ENCODE peak calls at places on chromosomes 2 and 18, in nine cellular contexts. L, G, C, M, P, K, A, R and X are unnamed samples. For H3K9me3, the result is how much of the 10 kb centered on the place peaks cover.

GRCh38 chr2:241226723-241227634 is 38.5 kb downstream of the ANO7 start:
- DNase-seq in K (no peak), C (no peak), G (no peak), L (peak), R (no peak), A (no peak), P (no peak), M (no peak), X (no peak)

GRCh38 chr2:16406497-16406896 is 259.1 kb downstream of the CYRIA start:
- DNase-seq in R (no peak), L (no peak), K (no peak), M (no peak), C (no peak), G (no peak), A (no peak), P (no peak), X (no peak)

GRCh38 chr2:4219571-4219970 is 516.2 kb downstream of the DCDC2C start:
- DNase-seq in M (no peak), R (no peak), P (no peak), G (no peak), K (no peak), A (no peak), L (no peak), C (no peak), X (no peak)

GRCh38 chr2:213225866-213226265 is 58.4 kb upstream of the SPAG16 start:
- DNase-seq in L (no peak), K (no peak), A (no peak), P (no peak), G (no peak), C (no peak), R (no peak), M (no peak), X (no peak)

GRCh38 chr2:233409286-233409991 is 55.1 kb downstream of the DGKD start:
- DNase-seq in A (peak), P (no peak), C (peak), K (no peak), L (no peak), M (no peak), R (no peak), G (no peak), X (no peak)

GRCh38 chr18:44884446-44884845 is 203.8 kb downstream of the SETBP1 start:
- DNase-seq in P (no peak), M (no peak), L (no peak), A (no peak), C (no peak), R (no peak), K (no peak), G (no peak), X (no peak)

GRCh38 chr2:5932556-5933469 is 240.6 kb downstream of the SOX11 start:
- DNase-seq in P (peak), M (peak), C (no peak), R (no peak), L (no peak), K (no peak), A (no peak), G (peak), X (no peak)

GRCh38 chr2:54708584-54709340 is 14.7 kb upstream of the EML6 start:
- DNase-seq in L (peak), A (no peak), G (peak), R (peak), K (no peak), M (peak), C (no peak), P (peak), X (no peak)

GRCh38 chr2:162029287-162029901 is 44.6 kb downstream of the DPP4 start:
- DNase-seq in C (no peak), P (no peak), M (peak), L (peak), G (no peak), K (no peak), A (no peak), R (no peak), X (peak)

GRCh38 chr2:37764739-37765138 is 93.3 kb upstream of the CDC42EP3 start:
- DNase-seq in L (no peak), C (no peak), R (no peak), K (no peak), A (no peak), G (no peak), M (no peak), P (no peak), X (no peak)

GRCh38 chr2:118847447-118848172 is at the start of gene EN1:
- DNase-seq in G (no peak), L (peak), P (no peak), R (no peak), C (no peak), M (no peak), K (no peak), A (peak), X (no peak)

GRCh38 chr2:41027095-41027494 is 575.2 kb upstream of the SLC8A1 start:
- DNase-seq in G (no peak), P (no peak), A (no peak), M (no peak), K (no peak), L (no peak), R (no peak), C (no peak), X (no peak)

GRCh38 chr2:203532957-203533695 is 2.0 kb downstream of the RAPH1 start:
- DNase-seq in L (no peak), P (no peak), C (no peak), K (no peak), G (no peak), A (peak), R (no peak), M (no peak), X (no peak)
- H3K4me3 ChIP-seq in L (peak), P (peak), C (no peak), K (peak), G (peak), A (peak), R (peak), M (peak), X (peak)

GRCh38 chr18:58578835-58579560 is 49.9 kb downstream of the ALPK2 start:
- DNase-seq in G (no peak), K (no peak), L (no peak), P (no peak), A (peak), C (no peak), R (no peak), M (no peak), X (no peak)
- H3K27ac ChIP-seq in G (no peak), K (no peak), L (peak), P (no peak), A (peak), C (no peak), R (no peak), M (peak), X (no peak)

DNA sequence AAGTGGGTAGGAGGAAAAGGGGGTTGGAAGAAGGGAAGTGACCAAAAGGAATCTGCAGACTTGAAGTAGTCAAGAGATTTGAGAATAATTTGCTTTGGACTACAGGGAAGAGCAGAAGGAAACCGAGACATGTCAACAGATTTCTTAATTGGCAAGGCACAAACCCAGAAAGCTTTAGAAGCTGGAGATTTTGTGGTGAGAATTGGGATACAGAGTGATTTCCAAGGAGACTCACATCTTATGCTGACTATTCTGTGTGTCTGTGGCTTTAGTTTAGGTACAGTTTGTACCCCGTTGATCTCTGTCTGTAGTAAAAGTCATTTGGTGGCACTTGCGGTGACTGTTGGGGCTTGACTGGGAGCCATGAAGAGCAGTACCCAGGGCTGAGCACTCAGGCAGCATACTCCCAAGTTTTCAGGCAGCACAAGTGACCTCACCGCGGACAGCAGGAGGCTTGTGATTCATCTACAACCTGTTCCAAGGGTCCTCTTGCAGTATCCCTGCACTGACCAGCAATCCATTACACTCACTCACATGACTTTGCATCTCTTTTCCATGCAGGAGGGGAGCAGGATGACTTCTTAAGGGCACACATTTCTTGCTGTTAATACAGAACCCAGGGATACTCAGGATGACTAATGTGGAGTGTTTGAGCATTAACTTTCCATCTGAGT is 97.1 kb upstream of the TNP1 start:
- DNase-seq in A (no peak), C (no peak), M (no peak), R (no peak), G (no peak), L (no peak), P (no peak), K (no peak), X (no peak)
- H3K9me3 ChIP-seq in A (under half), C (under half), M (under half), R (under half), G (under half), L (under half), P (under half), K (under half), X (under half)

DNA sequence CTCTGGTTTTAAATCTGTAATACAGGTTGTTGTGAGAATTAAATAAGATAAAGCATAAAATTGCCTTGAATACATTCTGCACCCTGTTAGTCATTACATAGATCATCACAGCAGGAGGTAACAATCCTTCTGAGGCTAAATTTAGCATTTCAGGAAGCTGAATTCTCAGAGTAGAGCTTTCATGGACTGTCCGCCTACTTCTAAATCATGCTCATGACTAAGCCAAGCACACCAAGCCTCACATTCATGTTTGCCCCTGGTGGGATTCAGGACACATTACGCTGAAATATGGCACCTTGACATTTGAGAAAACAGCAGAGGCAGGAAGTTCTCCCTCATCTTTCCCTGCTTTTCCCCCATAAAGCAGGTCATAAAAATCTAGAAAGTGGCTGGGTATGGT is 16.6 kb upstream of the PIK3C3 start:
- DNase-seq in C (no peak), P (no peak), G (no peak), K (no peak), L (no peak), A (peak), M (no peak), R (no peak), X (no peak)
- H3K4me3 ChIP-seq in C (no peak), P (no peak), G (no peak), K (no peak), L (no peak), A (no peak), M (no peak), R (no peak), X (no peak)

GRCh38 chr2:33136570-33136969 is 189.8 kb downstream of the LTBP1 start:
- DNase-seq in M (no peak), G (no peak), P (no peak), A (no peak), R (no peak), L (no peak), K (no peak), C (no peak), X (no peak)
- H3K27ac ChIP-seq in M (peak), G (peak), P (no peak), A (no peak), R (no peak), L (peak), K (no peak), C (no peak), X (peak)

DNA sequence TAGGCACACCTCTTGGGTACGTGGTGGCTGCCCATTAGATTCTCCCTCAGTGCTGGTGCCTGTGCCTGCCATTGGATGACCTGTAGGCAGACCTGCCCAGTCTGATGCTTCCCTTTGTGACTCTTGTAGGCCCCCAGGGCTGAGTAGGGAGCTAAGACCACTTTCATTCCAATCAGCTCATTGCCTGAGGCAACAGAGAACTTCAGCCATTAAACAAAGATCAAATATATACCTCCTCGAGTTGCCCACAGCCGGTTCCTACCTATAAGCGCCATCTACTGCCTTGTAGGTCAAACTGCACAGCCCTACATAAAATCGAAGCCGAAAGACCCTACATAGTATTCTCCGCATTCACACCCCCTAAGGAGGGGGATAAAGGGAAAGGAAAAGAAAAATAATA is 184.6 kb downstream of the ETAA1 start:
- DNase-seq in K (no peak), R (no peak), P (no peak), C (no peak), G (no peak), A (no peak), L (no peak), M (no peak), X (no peak)
- H3K9me3 ChIP-seq in K (under half), R (under half), P (under half), C (under half), G (under half), A (half or more), L (under half), M (half or more), X (under half)

DNA sequence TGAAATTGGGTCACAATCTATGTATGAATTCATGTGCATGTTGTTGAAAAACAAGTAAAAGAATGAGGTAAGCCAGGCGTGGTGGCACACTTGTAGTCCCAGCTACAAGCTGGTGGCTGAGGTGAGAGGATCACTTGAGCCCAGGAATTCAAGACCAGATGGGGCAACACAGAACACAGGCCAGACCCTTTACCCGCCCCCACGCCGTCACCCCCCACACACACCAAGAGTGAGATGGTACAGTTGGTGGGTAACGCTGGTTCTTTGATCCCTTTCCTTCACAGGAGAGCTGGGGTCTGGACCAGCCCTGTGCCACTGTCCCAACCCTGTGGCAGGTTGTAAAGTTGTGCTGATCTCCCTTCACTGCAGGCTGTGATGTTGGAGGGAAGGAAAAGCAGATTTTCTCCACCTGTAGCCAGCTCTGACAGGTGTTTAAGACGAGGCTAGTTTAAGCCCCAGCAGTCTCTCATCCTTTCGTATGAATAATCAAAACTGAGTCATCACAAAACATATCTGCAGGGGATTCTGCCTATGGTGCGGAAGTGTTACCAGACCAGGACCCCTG is 13.6 kb downstream of the B3GNT2 start:
- DNase-seq in M (no peak), G (no peak), P (no peak), R (no peak), L (no peak), K (no peak), A (no peak), C (no peak), X (no peak)
- H3K4me3 ChIP-seq in M (no peak), G (no peak), P (no peak), R (no peak), L (no peak), K (no peak), A (no peak), C (no peak), X (no peak)

GRCh38 chr18:12441475-12442035 is 33.8 kb downstream of the PRELID3A start:
- DNase-seq in K (no peak), C (no peak), L (no peak), R (no peak), G (no peak), A (no peak), P (no peak), M (no peak), X (no peak)
- H3K27ac ChIP-seq in K (no peak), C (no peak), L (no peak), R (no peak), G (no peak), A (no peak), P (no peak), M (no peak), X (no peak)

GRCh38 chr2:208673631-208674030 is 267.0 kb downstream of the PTH2R start:
- DNase-seq in K (no peak), G (no peak), L (no peak), R (no peak), P (no peak), C (no peak), A (no peak), M (no peak), X (no peak)
- H3K9me3 ChIP-seq in K (under half), G (under half), L (under half), R (under half), P (under half), C (under half), A (under half), M (under half), X (under half)

DNA sequence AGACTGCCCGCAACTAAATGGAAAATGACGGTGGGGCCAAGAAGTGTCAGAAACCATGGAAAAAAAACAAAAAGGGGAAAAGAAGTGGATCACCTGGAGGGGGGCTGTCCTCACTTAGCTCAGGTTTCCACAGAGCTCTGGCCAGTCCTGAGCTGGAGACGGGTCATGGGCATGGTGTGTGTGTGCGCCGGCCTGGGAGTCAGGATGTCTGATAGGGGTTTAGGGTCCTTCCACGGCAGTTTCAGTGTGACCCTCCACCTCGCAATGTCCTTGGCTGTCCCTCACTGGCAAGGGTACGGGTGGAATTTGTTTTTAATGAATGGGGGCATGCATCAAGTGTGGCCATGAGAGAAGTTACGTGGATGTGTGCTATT is 133.2 kb upstream of the MEIS1 start:
- DNase-seq in R (no peak), G (no peak), L (no peak), M (no peak), P (no peak), C (no peak), K (no peak), A (no peak), X (no peak)
- H3K4me3 ChIP-seq in R (no peak), G (no peak), L (no peak), M (peak), P (no peak), C (no peak), K (no peak), A (no peak), X (no peak)